ENCODE peak calls at places on chromosomes 13 and 19, in eight cellular contexts. V is AG10803, R is astrocyte, H is mucosa of descending colon, W is AG09309, F is breast epithelium, D is GM13977, B is endothelial cell. A is an unnamed sample.

GRCh38 chr13:35763805-35764170 is 287.3 kb upstream of the MAB21L1 start:
- DNase-seq in D (no peak), H (no peak), V (peak), W (no peak), F (no peak), R (no peak), B (no peak), A (no peak)

GRCh38 chr19:4064073-4064550 is 2.6 kb downstream of the ZBTB7A start:
- DNase-seq in B (no peak), V (no peak), H (no peak), F (no peak), D (no peak), W (no peak), R (no peak), A (no peak)

GRCh38 chr19:1363599-1363998 is 20.1 kb upstream of the NDUFS7 start:
- DNase-seq in D (peak), B (no peak), H (no peak), F (no peak), V (no peak), W (no peak), R (no peak), A (no peak)

GRCh38 chr19:10852098-10852800 is 4.0 kb downstream of the C19orf38 start:
- DNase-seq in R (peak), B (no peak), H (no peak), F (no peak), V (peak), W (peak), D (peak), A (no peak)

GRCh38 chr19:5152767-5153532 is 184.0 kb downstream of the KDM4B start:
- DNase-seq in V (no peak), R (no peak), W (no peak), H (no peak), B (no peak), F (no peak), D (no peak), A (no peak)

GRCh38 chr13:87107626-87108025 is 563.5 kb upstream of the SLITRK5 start:
- DNase-seq in V (peak), D (no peak), R (peak), W (no peak), B (no peak), F (no peak), H (no peak), A (no peak)

GRCh38 chr13:106109391-106109791 is 426.1 kb downstream of the EFNB2 start:
- DNase-seq in R (peak), W (peak), H (no peak), V (peak), F (no peak), B (no peak), D (no peak), A (no peak)

GRCh38 chr19:44499962-44500949 is at the start of gene ZNF180:
- DNase-seq in D (peak), V (peak), F (peak), H (peak), W (peak), B (peak), R (peak), A (peak)

GRCh38 chr13:43354147-43354945 is 331.0 kb downstream of the DNAJC15 start:
- DNase-seq in H (no peak), W (no peak), V (peak), D (no peak), B (no peak), F (no peak), R (no peak), A (no peak)

GRCh38 chr13:93397619-93398018 is 171.0 kb downstream of the GPC6 start:
- DNase-seq in R (no peak), H (no peak), D (no peak), V (no peak), F (no peak), B (no peak), W (no peak), A (no peak)

GRCh38 chr13:112619730-112620639 is 32.0 kb upstream of the TUBGCP3 start:
- DNase-seq in R (peak), F (no peak), D (no peak), V (peak), B (peak), H (no peak), W (no peak), A (no peak)

GRCh38 chr13:76641056-76641455 is 245.1 kb downstream of the KCTD12 start:
- DNase-seq in H (no peak), F (no peak), V (peak), W (no peak), R (peak), B (no peak), D (no peak), A (no peak)

GRCh38 chr19:36528921-36529518 is 949 bp upstream of the ZNF260 start:
- DNase-seq in V (no peak), B (peak), H (peak), D (peak), W (no peak), F (no peak), R (no peak), A (no peak)

GRCh38 chr19:46753420-46754155 is 7.3 kb upstream of the STRN4 start:
- DNase-seq in R (no peak), F (no peak), D (peak), V (no peak), B (peak), H (peak), W (no peak), A (peak)

GRCh38 chr13:107977175-107977574 is 238.2 kb downstream of the LIG4 start:
- DNase-seq in B (no peak), F (no peak), D (no peak), R (no peak), W (no peak), V (no peak), H (no peak), A (no peak)

GRCh38 chr13:23570099-23570926 is at the start of gene TNFRSF19:
- DNase-seq in R (peak), F (no peak), B (no peak), H (no peak), D (no peak), W (peak), V (peak), A (peak)

GRCh38 chr19:45780448-45781281 is 1.6 kb downstream of the DMPK start:
- DNase-seq in R (no peak), H (no peak), W (no peak), F (no peak), D (no peak), V (no peak), B (no peak), A (no peak)

GRCh38 chr13:45500492-45501174 is 35.9 kb downstream of the COG3 start:
- DNase-seq in F (no peak), B (no peak), V (peak), W (peak), H (no peak), R (peak), D (no peak), A (no peak)

GRCh38 chr13:78806457-78806856 is 147.5 kb upstream of the OBI1 start:
- DNase-seq in W (no peak), V (no peak), F (no peak), H (no peak), B (peak), R (no peak), D (no peak), A (no peak)

GRCh38 chr19:12796146-12797071 is 5.1 kb downstream of the JUNB start:
- DNase-seq in R (no peak), V (peak), B (peak), H (peak), W (no peak), D (peak), F (no peak), A (peak)

GRCh38 chr13:76472916-76473315 is 413.3 kb downstream of the KCTD12 start:
- DNase-seq in B (no peak), V (no peak), R (no peak), D (no peak), W (no peak), F (no peak), H (no peak), A (no peak)

GRCh38 chr19:48737360-48737998 is 2.9 kb downstream of the RASIP1 start:
- DNase-seq in D (no peak), F (no peak), W (no peak), H (no peak), V (no peak), R (no peak), B (no peak), A (no peak)

GRCh38 chr13:100532090-100532766 is 56.4 kb downstream of the GGACT start:
- DNase-seq in B (no peak), W (no peak), D (no peak), R (no peak), H (no peak), F (no peak), V (no peak), A (no peak)

GRCh38 chr19:41397086-41398041 is at the start of the genes BCKDHA and EXOSC5:
- DNase-seq in D (peak), B (peak), R (peak), V (peak), W (peak), F (peak), H (peak), A (peak)
- TF ChIP-seq CTCF in D (no peak), B (no peak), R (no peak), V (no peak), W (no peak), F (peak), H (no peak), A (no peak)

GRCh38 chr13:95660981-95661581 is 15.9 kb upstream of the DNAJC3 start:
- DNase-seq in B (peak), H (no peak), R (peak), V (peak), F (no peak), D (no peak), W (no peak), A (no peak)
- TF ChIP-seq CTCF in B (peak), H (peak), R (peak), V (peak), F (peak), D (peak), W (peak), A (no peak)

GRCh38 chr13:19591864-19592263 is 30.5 kb upstream of the TPTE2 start:
- DNase-seq in V (no peak), F (no peak), R (no peak), H (no peak), D (no peak), B (no peak), W (no peak), A (no peak)
- TF ChIP-seq CTCF in V (no peak), F (no peak), R (no peak), H (no peak), D (no peak), B (no peak), W (no peak), A (no peak)

GRCh38 chr19:52710538-52710937 is 24.3 kb downstream of the ZNF611 start:
- DNase-seq in R (no peak), B (no peak), F (no peak), D (no peak), V (no peak), H (no peak), W (no peak), A (no peak)
- TF ChIP-seq CTCF in R (no peak), B (no peak), F (no peak), D (no peak), V (no peak), H (no peak), W (no peak), A (no peak)

GRCh38 chr13:28579334-28579733 is 79.6 kb upstream of the POMP start:
- DNase-seq in F (no peak), H (no peak), V (no peak), B (peak), D (no peak), W (no peak), R (no peak), A (no peak)
- TF ChIP-seq CTCF in F (no peak), H (no peak), V (no peak), B (no peak), D (no peak), W (no peak), R (no peak), A (no peak)

GRCh38 chr13:75214846-75215245 is 267.1 kb downstream of the TBC1D4 start:
- DNase-seq in W (no peak), R (no peak), D (no peak), V (no peak), H (no peak), F (no peak), B (no peak), A (no peak)

GRCh38 chr13:75220238-75220542 is 261.8 kb downstream of the TBC1D4 start:
- DNase-seq in F (no peak), D (no peak), V (no peak), H (no peak), R (no peak), B (no peak), W (no peak), A (no peak)

GRCh38 chr13:75222031-75222430 is 259.9 kb downstream of the TBC1D4 start:
- DNase-seq in B (no peak), V (peak), D (no peak), F (no peak), R (peak), W (peak), H (no peak), A (no peak)

GRCh38 chr13:75219479-75220237 is 262.3 kb downstream of the TBC1D4 start:
- DNase-seq in R (peak), D (peak), F (peak), B (peak), H (peak), V (peak), W (peak), A (peak)

GRCh38 chr13:75217949-75218348 is 264.0 kb downstream of the TBC1D4 start:
- DNase-seq in H (no peak), D (no peak), V (peak), B (no peak), F (no peak), R (peak), W (peak), A (no peak)
- TF ChIP-seq CTCF in H (no peak), D (no peak), V (peak), B (no peak), F (no peak), R (no peak), W (peak), A (no peak)

DNA sequence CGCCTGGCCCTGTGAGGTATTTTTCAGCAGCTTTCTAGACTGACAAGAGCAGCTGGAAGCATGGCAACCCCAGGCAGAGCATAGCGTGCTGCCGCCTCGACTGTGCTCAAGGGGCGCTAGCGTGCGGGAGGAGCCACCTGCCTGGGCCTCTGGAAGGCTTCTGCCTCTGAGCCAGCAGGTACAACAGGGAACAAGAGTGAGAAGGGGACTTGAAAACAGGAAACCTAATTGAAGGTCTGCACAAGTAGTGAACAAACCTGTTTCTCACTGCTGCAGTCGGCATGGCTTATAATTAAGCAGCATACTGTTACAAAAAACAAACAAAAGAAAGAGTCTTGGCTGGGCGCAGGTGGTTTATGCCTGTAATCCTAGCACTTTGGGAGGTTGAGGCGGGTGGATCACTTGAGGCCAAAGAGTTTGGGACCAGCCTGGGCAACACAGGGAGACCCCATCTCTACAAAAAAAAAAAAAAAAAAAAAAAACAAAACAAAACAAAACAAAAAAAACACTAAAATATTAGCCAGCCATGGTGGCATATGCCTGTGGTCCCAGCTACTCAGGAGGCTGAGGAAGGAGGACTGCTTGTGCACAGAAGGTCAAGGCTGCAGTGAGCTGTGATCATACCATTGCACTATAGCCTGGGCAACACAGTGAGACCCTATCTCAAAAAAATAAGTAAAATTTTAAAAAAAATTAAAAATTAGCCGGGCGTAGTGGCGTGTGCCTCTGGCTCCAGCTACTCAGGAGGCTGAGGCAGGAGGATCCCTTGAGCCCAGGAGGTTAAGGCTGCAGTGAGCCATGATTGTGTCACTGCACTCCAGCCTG is 12.6 kb upstream of the GARRE1 start:
- DNase-seq in B (peak), F (peak), R (no peak), D (no peak), H (peak), V (no peak), W (no peak), A (no peak)
- TF ChIP-seq CTCF in B (peak), F (peak), R (peak), D (peak), H (peak), V (peak), W (no peak), A (no peak)

A was measured in prostate gland.